ENCODE peak calls at places on chromosomes 4 and X, in seven cellular contexts. A is GM12865; O is psoas muscle; H is CD8-positive, alpha-beta T cell; Z is body of pancreas; N is fibroblast of villous mesenchyme; L is heart right ventricle. D is an unnamed sample.

GRCh38 chr4:125420499-125420898 is 105.7 kb downstream of the FAT4 start:
- DNase-seq in A (no peak), O (no peak), H (no peak), Z (no peak), N (no peak), L (no peak), D (peak)

GRCh38 chr4:176342384-176342783 is 22.6 kb downstream of the SPCS3 start:
- DNase-seq in A (no peak), O (no peak), H (no peak), Z (no peak), N (no peak), L (no peak), D (no peak)

GRCh38 chr4:173717581-173717980 is 187.6 kb upstream of the HAND2 start:
- DNase-seq in A (no peak), O (no peak), H (no peak), Z (no peak), N (no peak), L (no peak), D (no peak)

GRCh38 chr4:173192375-173193162 is 24.0 kb downstream of the GALNT7 start:
- DNase-seq in A (peak), O (no peak), H (no peak), Z (no peak), N (no peak), L (no peak), D (no peak)

GRCh38 chr4:108144451-108144850 is 24.3 kb downstream of the LEF1 start:
- DNase-seq in A (no peak), O (no peak), H (peak), Z (no peak), N (no peak), L (no peak), D (no peak)

GRCh38 chr4:139278450-139278849 is 1.6 kb downstream of the MGARP start:
- DNase-seq in A (no peak), O (no peak), H (no peak), Z (no peak), N (peak), L (no peak), D (peak)

GRCh38 chr4:4980818-4981217 is 38.4 kb downstream of the CYTL1 start:
- DNase-seq in A (no peak), O (no peak), H (no peak), Z (no peak), N (no peak), L (no peak), D (no peak)

GRCh38 chr4:95599777-95600436 is 51.1 kb upstream of the UNC5C start:
- DNase-seq in A (peak), O (no peak), H (no peak), Z (no peak), N (peak), L (no peak), D (peak)

GRCh38 chr4:24067781-24068193 is 177.9 kb upstream of the PPARGC1A start:
- DNase-seq in A (no peak), O (peak), H (no peak), Z (peak), N (no peak), L (peak), D (peak)

GRCh38 chr4:16897991-16898827 is at the start of gene LDB2:
- DNase-seq in A (peak), O (peak), H (no peak), Z (peak), N (peak), L (peak), D (peak)
- H3K4me3 ChIP-seq in A (peak), O (peak), H (no peak), Z (no peak), N (peak), L (peak), D (peak)

GRCh38 chrX:76127341-76127740 is 45.5 kb upstream of the PBDC1 start:
- DNase-seq in A (peak), O (no peak), H (no peak), Z (no peak), N (peak), L (no peak), D (no peak)
- TF ChIP-seq CTCF in A (no peak), O (no peak), H (no peak), Z (no peak), N (peak), L (no peak), D (peak)

GRCh38 chrX:138504254-138504653 is 207.3 kb downstream of the FGF13 start:
- DNase-seq in A (no peak), O (no peak), H (no peak), Z (no peak), N (no peak), L (no peak), D (no peak)
- H3K4me3 ChIP-seq in A (no peak), O (no peak), H (no peak), Z (no peak), N (no peak), L (no peak), D (no peak)

DNA sequence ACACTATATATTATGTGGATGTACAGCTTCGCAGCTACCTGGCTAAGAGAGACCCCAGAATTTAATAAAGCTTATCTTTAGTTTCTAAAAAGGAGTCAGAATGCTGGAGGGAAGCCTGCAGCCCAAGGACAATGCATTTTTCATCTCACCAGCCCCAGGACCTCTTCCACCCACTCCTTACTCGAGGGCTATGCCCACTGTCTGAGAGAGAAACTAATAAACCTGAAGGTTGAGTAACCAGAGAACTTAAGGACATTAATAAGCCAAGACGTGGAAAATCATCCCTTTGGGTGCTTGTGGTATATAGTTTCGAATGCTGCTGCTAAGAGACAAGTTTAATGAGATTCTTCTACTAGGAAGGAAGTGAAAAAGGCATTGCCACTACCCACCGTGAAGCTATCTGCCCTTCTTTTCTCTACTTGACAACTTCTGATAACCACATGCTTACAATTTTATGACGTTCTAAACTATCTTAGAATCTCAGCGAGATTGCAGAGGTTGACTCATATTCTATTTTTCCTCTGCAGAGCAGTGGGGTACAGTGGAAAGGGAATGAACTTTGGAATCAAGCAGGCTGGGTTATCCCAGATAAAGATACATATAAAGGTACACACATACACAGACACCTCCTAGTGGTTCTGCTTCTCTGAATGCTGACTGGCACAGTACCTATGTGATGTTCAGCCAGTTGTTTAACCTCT is 3.3 kb downstream of the RELL1 start:
- DNase-seq in A (peak), O (no peak), H (no peak), Z (no peak), N (peak), L (no peak), D (peak)
- TF ChIP-seq CTCF in A (peak), O (no peak), H (no peak), Z (no peak), N (peak), L (no peak), D (peak)

DNA sequence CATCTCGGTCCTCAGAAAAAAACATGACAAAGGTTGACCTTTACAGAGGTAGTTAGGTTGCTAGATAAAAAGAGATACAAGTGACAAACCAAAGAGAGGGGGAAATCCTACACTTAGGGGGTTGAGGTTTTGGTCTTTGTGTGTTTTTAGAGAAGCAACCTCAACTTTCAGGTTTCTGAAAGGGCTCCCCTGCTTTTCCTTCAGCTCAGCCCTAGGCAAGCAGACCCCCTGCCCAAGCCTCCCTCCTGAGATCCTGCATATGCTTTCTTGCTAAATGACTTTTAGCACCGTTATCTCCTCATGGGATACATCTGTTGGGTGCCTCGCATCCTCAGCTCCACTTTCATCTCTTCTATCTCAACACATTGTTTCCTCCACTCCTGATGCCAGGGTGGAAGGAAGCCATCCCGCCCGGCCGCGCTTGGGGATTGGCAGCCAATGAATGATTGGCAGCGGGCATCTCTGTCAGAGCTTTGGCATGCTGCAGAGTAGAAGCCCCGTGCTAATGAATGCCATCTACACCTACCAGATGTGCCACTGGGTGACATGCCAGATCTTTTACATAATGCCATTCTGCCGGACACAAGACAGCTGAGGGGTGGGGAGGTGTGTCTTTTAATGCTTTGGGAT is 15.0 kb upstream of the PRDM8 start:
- DNase-seq in A (no peak), O (no peak), H (peak), Z (no peak), N (no peak), L (no peak), D (no peak)
- H3K4me3 ChIP-seq in A (no peak), O (no peak), H (no peak), Z (no peak), N (no peak), L (no peak), D (no peak)

GRCh38 chrX:77628294-77629025 is 157.6 kb downstream of the ATRX start:
- DNase-seq in A (no peak), O (no peak), H (no peak), Z (no peak), N (no peak), L (no peak), D (peak)
- TF ChIP-seq CTCF in A (no peak), O (no peak), H (no peak), Z (no peak), N (no peak), L (no peak), D (no peak)

GRCh38 chr4:15479089-15479912 is 9.6 kb downstream of the CC2D2A start:
- DNase-seq in A (peak), O (peak), H (no peak), Z (peak), N (peak), L (peak), D (peak)
- H3K4me3 ChIP-seq in A (no peak), O (peak), H (no peak), Z (no peak), N (peak), L (no peak), D (peak)

GRCh38 chr4:25939330-25939729 is 25.3 kb downstream of the SMIM20 start:
- DNase-seq in A (no peak), O (no peak), H (no peak), Z (no peak), N (no peak), L (no peak), D (no peak)
- TF ChIP-seq CTCF in A (no peak), O (no peak), H (no peak), Z (no peak), N (peak), L (no peak), D (no peak)

GRCh38 chr4:102761902-102762301 is 1.1 kb upstream of the MANBA start:
- DNase-seq in A (no peak), O (no peak), H (no peak), Z (no peak), N (no peak), L (no peak), D (no peak)
- H3K4me3 ChIP-seq in A (no peak), O (peak), H (peak), Z (no peak), N (no peak), L (no peak), D (no peak)

GRCh38 chr4:188370781-188371180 is 231.5 kb downstream of the TRIML1 start:
- DNase-seq in A (no peak), O (no peak), H (no peak), Z (no peak), N (no peak), L (no peak), D (no peak)

GRCh38 chr4:188372051-188372450 is 232.8 kb downstream of the TRIML1 start:
- DNase-seq in A (no peak), O (no peak), H (no peak), Z (no peak), N (peak), L (no peak), D (peak)

GRCh38 chr4:188374870-188375269 is 235.6 kb downstream of the TRIML1 start:
- DNase-seq in A (no peak), O (no peak), H (no peak), Z (no peak), N (no peak), L (no peak), D (no peak)

GRCh38 chr4:188372856-188373255 is 233.6 kb downstream of the TRIML1 start:
- DNase-seq in A (no peak), O (no peak), H (no peak), Z (no peak), N (peak), L (no peak), D (no peak)
- TF ChIP-seq CTCF in A (no peak), O (peak), H (no peak), Z (no peak), N (no peak), L (peak), D (no peak)

D was measured in choroid plexus epithelial cell.